ENCODE peak calls at places on chromosomes 7 and 10, in four cellular contexts. One of them, this sample, is unnamed.

GRCh38 chr7:83546586-83546985 is 102.4 kb downstream of the SEMA3E start:
- DNase-seq in NCI-H345: no peak
- DNase-seq in choroid plexus epithelial cell: peak
- DNase-seq in gastrocnemius medialis: no peak
- DNase-seq in this sample: peak

GRCh38 chr7:155346285-155346684 is 48.6 kb downstream of the INSIG1 start:
- DNase-seq in NCI-H345: no peak
- DNase-seq in choroid plexus epithelial cell: no peak
- DNase-seq in gastrocnemius medialis: no peak
- DNase-seq in this sample: no peak

GRCh38 chr7:158272509-158273137 is 315.0 kb downstream of the PTPRN2 start:
- DNase-seq in NCI-H345: no peak
- DNase-seq in choroid plexus epithelial cell: no peak
- DNase-seq in gastrocnemius medialis: no peak
- DNase-seq in this sample: no peak

GRCh38 chr10:126123466-126123865 is 227.1 kb downstream of the FANK1 start:
- DNase-seq in NCI-H345: no peak
- DNase-seq in choroid plexus epithelial cell: no peak
- DNase-seq in gastrocnemius medialis: no peak
- DNase-seq in this sample: no peak

GRCh38 chr7:28629216-28629848 is 217.0 kb downstream of the CREB5 start:
- DNase-seq in NCI-H345: no peak
- DNase-seq in choroid plexus epithelial cell: peak
- DNase-seq in gastrocnemius medialis: no peak
- DNase-seq in this sample: peak

GRCh38 chr7:7956531-7957221 is 11.9 kb upstream of the GLCCI1 start:
- DNase-seq in NCI-H345: no peak
- DNase-seq in choroid plexus epithelial cell: peak
- DNase-seq in gastrocnemius medialis: no peak
- DNase-seq in this sample: peak

GRCh38 chr10:11465435-11465834 is 146.0 kb downstream of the USP6NL start:
- DNase-seq in NCI-H345: no peak
- DNase-seq in choroid plexus epithelial cell: no peak
- DNase-seq in gastrocnemius medialis: no peak
- DNase-seq in this sample: no peak

GRCh38 chr7:23419845-23420244 is 50.4 kb downstream of the IGF2BP3 start:
- DNase-seq in NCI-H345: no peak
- DNase-seq in choroid plexus epithelial cell: no peak
- DNase-seq in gastrocnemius medialis: no peak
- DNase-seq in this sample: no peak

GRCh38 chr7:40331915-40332314 is 197.1 kb downstream of the SUGCT start:
- DNase-seq in NCI-H345: no peak
- DNase-seq in choroid plexus epithelial cell: no peak
- DNase-seq in gastrocnemius medialis: no peak
- DNase-seq in this sample: no peak

GRCh38 chr10:86286591-86287421 is 79.8 kb downstream of the GRID1 start:
- DNase-seq in NCI-H345: peak
- DNase-seq in choroid plexus epithelial cell: no peak
- DNase-seq in gastrocnemius medialis: no peak
- DNase-seq in this sample: no peak

GRCh38 chr10:112039823-112040222 is 143.7 kb downstream of the GPAM start:
- DNase-seq in NCI-H345: no peak
- DNase-seq in choroid plexus epithelial cell: no peak
- DNase-seq in gastrocnemius medialis: no peak
- DNase-seq in this sample: no peak

GRCh38 chr10:131200856-131201470 is 110.6 kb downstream of the TCERG1L start:
- DNase-seq in NCI-H345: no peak
- DNase-seq in choroid plexus epithelial cell: no peak
- DNase-seq in gastrocnemius medialis: no peak
- DNase-seq in this sample: no peak

GRCh38 chr10:103544657-103545310 is 51.3 kb downstream of the NEURL1 start:
- DNase-seq in NCI-H345: no peak
- DNase-seq in choroid plexus epithelial cell: no peak
- DNase-seq in gastrocnemius medialis: no peak
- DNase-seq in this sample: no peak

GRCh38 chr7:116222501-116222900 is 12.2 kb downstream of the TES start:
- DNase-seq in NCI-H345: no peak
- DNase-seq in choroid plexus epithelial cell: no peak
- DNase-seq in gastrocnemius medialis: no peak
- DNase-seq in this sample: no peak

This sample was measured in fibroblast of pulmonary artery.